ENCODE peak calls at places on chromosomes 2 and 18, in five cellular contexts. One of them, this sample, is unnamed.
A peak's percentile ranks its signal among the peaks of the same experiment; 100 is the strongest.

GRCh38 chr2:10584843-10585475 is 104.8 kb downstream of the NOL10 start:
- DNase-seq in CD8-positive, alpha-beta memory T cell: no peak
- DNase-seq in K562: no peak
- DNase-seq in cardiac fibroblast: peak; percentile 63
- DNase-seq in left ventricle myocardium inferior: no peak
- DNase-seq in this sample: no peak

GRCh38 chr2:20103514-20103913 is 52.1 kb upstream of the LAPTM4A start:
- DNase-seq in left ventricle myocardium inferior: no peak
- DNase-seq in K562: no peak
- DNase-seq in cardiac fibroblast: peak; percentile 50
- DNase-seq in CD8-positive, alpha-beta memory T cell: no peak
- DNase-seq in this sample: no peak

GRCh38 chr2:166333809-166334208 is 41.9 kb downstream of the SCN9A start:
- DNase-seq in left ventricle myocardium inferior: no peak
- DNase-seq in cardiac fibroblast: peak; percentile 51
- DNase-seq in CD8-positive, alpha-beta memory T cell: no peak
- DNase-seq in K562: no peak
- DNase-seq in this sample: no peak

GRCh38 chr18:48838166-48838775 is 112.5 kb downstream of the SMAD7 start:
- DNase-seq in left ventricle myocardium inferior: no peak
- DNase-seq in K562: no peak
- DNase-seq in cardiac fibroblast: no peak
- DNase-seq in CD8-positive, alpha-beta memory T cell: no peak
- DNase-seq in this sample: no peak

GRCh38 chr2:220850116-220850515 is 722.0 kb downstream of the EPHA4 start:
- DNase-seq in CD8-positive, alpha-beta memory T cell: no peak
- DNase-seq in cardiac fibroblast: no peak
- DNase-seq in K562: no peak
- DNase-seq in left ventricle myocardium inferior: no peak
- DNase-seq in this sample: no peak

GRCh38 chr2:23617167-23617787 is 232.3 kb downstream of the KLHL29 start:
- DNase-seq in cardiac fibroblast: peak; percentile 52
- DNase-seq in left ventricle myocardium inferior: peak; percentile 51
- DNase-seq in CD8-positive, alpha-beta memory T cell: no peak
- DNase-seq in K562: peak; percentile 42
- DNase-seq in this sample: no peak

GRCh38 chr2:103484906-103485305 is 723.1 kb downstream of the TMEM182 start:
- DNase-seq in K562: no peak
- DNase-seq in cardiac fibroblast: no peak
- DNase-seq in CD8-positive, alpha-beta memory T cell: no peak
- DNase-seq in left ventricle myocardium inferior: no peak
- DNase-seq in this sample: no peak

GRCh38 chr2:18742382-18742781 is 153.0 kb upstream of the NT5C1B start:
- DNase-seq in cardiac fibroblast: no peak
- DNase-seq in left ventricle myocardium inferior: peak; percentile 34
- DNase-seq in CD8-positive, alpha-beta memory T cell: no peak
- DNase-seq in K562: no peak
- DNase-seq in this sample: no peak

GRCh38 chr18:9862686-9863085 is 23.1 kb upstream of the TXNDC2 start:
- DNase-seq in CD8-positive, alpha-beta memory T cell: no peak
- DNase-seq in K562: no peak
- DNase-seq in cardiac fibroblast: no peak
- DNase-seq in left ventricle myocardium inferior: no peak
- DNase-seq in this sample: no peak

GRCh38 chr2:75238670-75239330 is 39.5 kb upstream of the TACR1 start:
- DNase-seq in K562: no peak
- DNase-seq in cardiac fibroblast: peak; percentile 93
- DNase-seq in CD8-positive, alpha-beta memory T cell: no peak
- DNase-seq in left ventricle myocardium inferior: no peak
- DNase-seq in this sample: no peak

DNA sequence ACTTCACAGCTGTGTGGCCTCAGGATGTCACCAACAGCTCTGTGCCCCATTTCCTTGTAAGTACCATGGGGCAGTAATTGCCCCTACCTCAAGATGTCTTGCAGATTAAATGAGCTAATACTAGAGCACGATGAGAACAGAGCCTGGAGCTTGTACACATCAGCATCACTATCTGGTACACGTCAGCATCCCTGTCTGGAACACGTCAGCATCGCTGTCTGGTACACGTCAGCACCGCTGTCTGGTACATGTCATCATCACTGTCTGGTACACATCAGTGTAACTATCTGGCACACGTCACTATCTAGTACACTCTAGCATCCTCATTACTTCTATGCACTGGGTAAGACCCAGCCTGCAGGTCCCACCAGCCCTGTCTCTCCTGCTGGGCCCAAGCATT is 37.2 kb downstream of the AQP12A start:
- DNase-seq in left ventricle myocardium inferior: no peak
- DNase-seq in CD8-positive, alpha-beta memory T cell: no peak
- DNase-seq in cardiac fibroblast: peak; percentile 63
- DNase-seq in K562: no peak
- DNase-seq in this sample: no peak
- H3K4me3 ChIP-seq in left ventricle myocardium inferior: no peak overlapping the region
- H3K4me3 ChIP-seq in CD8-positive, alpha-beta memory T cell: no peak overlapping the region
- H3K4me3 ChIP-seq in cardiac fibroblast: no peak overlapping the region
- H3K4me3 ChIP-seq in K562: no peak overlapping the region
- H3K4me3 ChIP-seq in this sample: no peak overlapping the region

GRCh38 chr2:218033590-218034496 is 31.0 kb upstream of the TNS1 start:
- DNase-seq in CD8-positive, alpha-beta memory T cell: no peak
- DNase-seq in left ventricle myocardium inferior: no peak
- DNase-seq in cardiac fibroblast: no peak
- DNase-seq in K562: no peak
- DNase-seq in this sample: peak; percentile 9

GRCh38 chr2:218036371-218036770 is 32.7 kb upstream of the RUFY4 start:
- DNase-seq in cardiac fibroblast: no peak
- DNase-seq in CD8-positive, alpha-beta memory T cell: no peak
- DNase-seq in left ventricle myocardium inferior: no peak
- DNase-seq in K562: no peak
- DNase-seq in this sample: no peak

GRCh38 chr2:218033208-218033589 is 30.4 kb upstream of the TNS1 start:
- DNase-seq in cardiac fibroblast: no peak
- DNase-seq in left ventricle myocardium inferior: no peak
- DNase-seq in CD8-positive, alpha-beta memory T cell: no peak
- DNase-seq in K562: no peak
- DNase-seq in this sample: no peak

GRCh38 chr2:218032336-218033171 is 29.8 kb upstream of the TNS1 start:
- DNase-seq in K562: no peak
- DNase-seq in cardiac fibroblast: no peak
- DNase-seq in left ventricle myocardium inferior: no peak
- DNase-seq in CD8-positive, alpha-beta memory T cell: no peak
- DNase-seq in this sample: no peak

DNA sequence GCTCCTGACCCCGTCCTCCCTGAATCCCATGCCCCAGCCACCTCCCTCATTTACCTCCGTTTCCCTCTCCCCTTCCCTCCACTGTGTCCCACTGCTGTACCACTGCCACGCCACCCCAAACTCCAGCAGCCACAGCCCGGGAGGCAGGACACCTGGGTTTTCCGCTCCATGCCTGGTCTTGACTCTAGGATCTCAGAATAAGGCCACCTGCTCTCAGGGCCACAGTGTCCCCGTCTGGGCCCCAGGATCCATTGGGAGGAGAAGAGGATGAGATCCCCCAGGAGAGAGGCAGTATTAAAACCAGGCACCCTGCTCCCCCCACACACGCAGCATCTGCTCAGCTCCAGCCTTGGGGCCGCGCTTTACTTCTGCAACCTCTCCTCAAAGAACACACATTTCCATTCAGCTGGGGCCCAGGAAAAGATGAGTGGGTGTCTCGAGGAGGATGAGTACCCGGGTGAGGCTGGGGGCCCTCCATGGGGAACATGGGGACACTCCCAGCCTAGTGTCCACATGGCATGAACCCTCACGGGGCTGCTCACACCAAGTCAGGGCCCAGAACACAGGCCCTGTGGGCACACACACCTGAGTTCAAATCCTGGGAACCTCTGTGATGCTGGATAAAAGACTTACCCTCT is 32.8 kb upstream of the TNS1 start:
- DNase-seq in K562: no peak
- DNase-seq in cardiac fibroblast: no peak
- DNase-seq in CD8-positive, alpha-beta memory T cell: no peak
- DNase-seq in left ventricle myocardium inferior: no peak
- DNase-seq in this sample: no peak
- H3K4me3 ChIP-seq in K562: no peak overlapping the region
- H3K4me3 ChIP-seq in cardiac fibroblast: no peak overlapping the region
- H3K4me3 ChIP-seq in CD8-positive, alpha-beta memory T cell: no peak overlapping the region
- H3K4me3 ChIP-seq in left ventricle myocardium inferior: peak overlapping the region; percentile 50
- H3K4me3 ChIP-seq in this sample: no peak overlapping the region

GRCh38 chr2:102103284-102103683 is 39.3 kb upstream of the IL1R1 start:
- DNase-seq in CD8-positive, alpha-beta memory T cell: no peak
- DNase-seq in cardiac fibroblast: no peak
- DNase-seq in K562: no peak
- DNase-seq in left ventricle myocardium inferior: no peak
- DNase-seq in this sample: no peak

GRCh38 chr2:102101097-102101843 is 41.3 kb upstream of the IL1R1 start:
- DNase-seq in K562: no peak
- DNase-seq in CD8-positive, alpha-beta memory T cell: no peak
- DNase-seq in left ventricle myocardium inferior: no peak
- DNase-seq in cardiac fibroblast: no peak
- DNase-seq in this sample: no peak

GRCh38 chr2:102106133-102106556 is 36.4 kb upstream of the IL1R1 start:
- DNase-seq in K562: no peak
- DNase-seq in CD8-positive, alpha-beta memory T cell: no peak
- DNase-seq in left ventricle myocardium inferior: no peak
- DNase-seq in cardiac fibroblast: peak; percentile 88
- DNase-seq in this sample: no peak

GRCh38 chr2:102101844-102102635 is 40.5 kb upstream of the IL1R1 start:
- DNase-seq in cardiac fibroblast: no peak
- DNase-seq in CD8-positive, alpha-beta memory T cell: no peak
- DNase-seq in K562: no peak
- DNase-seq in left ventricle myocardium inferior: no peak
- DNase-seq in this sample: no peak

GRCh38 chr2:102103992-102104871 is 38.3 kb upstream of the IL1R1 start:
- DNase-seq in K562: no peak
- DNase-seq in cardiac fibroblast: peak; percentile 97
- DNase-seq in left ventricle myocardium inferior: peak; percentile 62
- DNase-seq in CD8-positive, alpha-beta memory T cell: peak; percentile 20
- DNase-seq in this sample: no peak
- H3K4me3 ChIP-seq in K562: no peak overlapping the region
- H3K4me3 ChIP-seq in cardiac fibroblast: peak overlapping the region; percentile 59
- H3K4me3 ChIP-seq in left ventricle myocardium inferior: peak overlapping the region; percentile 59
- H3K4me3 ChIP-seq in CD8-positive, alpha-beta memory T cell: peak overlapping the region; percentile 37
- H3K4me3 ChIP-seq in this sample: peak overlapping the region; percentile 3

GRCh38 chr18:22167471-22168151 is 1.8 kb upstream of the GATA6 start:
- DNase-seq in CD8-positive, alpha-beta memory T cell: no peak
- DNase-seq in left ventricle myocardium inferior: peak; percentile 32
- DNase-seq in cardiac fibroblast: peak; percentile 68
- DNase-seq in K562: no peak
- DNase-seq in this sample: no peak
- H3K4me3 ChIP-seq in CD8-positive, alpha-beta memory T cell: no peak overlapping the region
- H3K4me3 ChIP-seq in left ventricle myocardium inferior: peak overlapping the region; percentile 99
- H3K4me3 ChIP-seq in cardiac fibroblast: peak overlapping the region; percentile 89
- H3K4me3 ChIP-seq in K562: no peak overlapping the region
- H3K4me3 ChIP-seq in this sample: no peak overlapping the region

GRCh38 chr2:5932556-5933469 is 240.6 kb downstream of the SOX11 start:
- DNase-seq in left ventricle myocardium inferior: peak; percentile 62
- DNase-seq in CD8-positive, alpha-beta memory T cell: no peak
- DNase-seq in K562: no peak
- DNase-seq in cardiac fibroblast: no peak
- DNase-seq in this sample: no peak
- H3K4me3 ChIP-seq in left ventricle myocardium inferior: peak overlapping the region; percentile 59
- H3K4me3 ChIP-seq in CD8-positive, alpha-beta memory T cell: no peak overlapping the region
- H3K4me3 ChIP-seq in K562: no peak overlapping the region
- H3K4me3 ChIP-seq in cardiac fibroblast: no peak overlapping the region
- H3K4me3 ChIP-seq in this sample: no peak overlapping the region

DNA sequence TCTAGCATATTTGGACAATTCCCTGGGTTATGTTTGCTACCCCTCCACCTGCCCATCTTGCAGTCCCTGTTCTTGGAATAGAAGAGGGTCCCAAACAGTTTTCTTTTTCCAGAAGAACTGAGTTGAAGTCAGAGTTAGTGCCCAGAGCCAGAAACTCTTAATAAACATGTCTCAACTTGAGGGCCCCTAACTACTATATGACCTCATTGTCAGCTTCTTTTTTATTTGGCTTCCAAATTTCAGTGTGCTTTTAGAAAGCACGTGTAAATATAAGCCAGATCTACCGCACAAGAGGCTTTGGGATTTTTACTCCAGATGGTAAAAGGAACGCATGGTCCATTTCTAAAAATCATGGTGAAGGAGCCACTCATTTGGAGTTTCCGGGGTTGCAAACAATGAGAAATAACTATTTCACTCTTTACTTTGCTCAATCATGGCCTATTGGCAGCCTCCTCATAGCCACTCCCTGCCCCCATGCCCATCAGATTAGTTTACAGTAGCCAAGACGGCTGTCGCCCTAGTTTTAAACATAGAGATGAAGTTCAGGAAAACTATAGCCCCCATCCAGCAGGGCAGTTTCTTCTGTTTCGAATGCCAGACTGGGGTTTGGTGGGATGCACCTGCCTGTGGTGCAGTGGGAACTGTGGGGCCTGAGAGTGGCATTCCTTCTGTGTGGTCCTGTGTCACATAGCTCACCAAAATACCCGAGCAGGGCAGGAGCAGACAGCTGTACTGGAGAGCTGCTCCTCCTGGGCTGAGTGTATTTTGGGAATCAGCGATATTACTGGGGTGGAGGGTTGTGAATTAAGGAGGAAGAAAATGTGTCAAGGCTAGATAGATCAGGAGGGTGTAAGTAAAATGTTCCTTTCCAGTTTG is 1.7 kb downstream of the MAPRE3 start:
- DNase-seq in CD8-positive, alpha-beta memory T cell: no peak
- DNase-seq in K562: peak; percentile 37
- DNase-seq in left ventricle myocardium inferior: no peak
- DNase-seq in cardiac fibroblast: no peak
- DNase-seq in this sample: no peak
- H3K4me3 ChIP-seq in CD8-positive, alpha-beta memory T cell: no peak overlapping the region
- H3K4me3 ChIP-seq in K562: peak overlapping the region; percentile 72
- H3K4me3 ChIP-seq in left ventricle myocardium inferior: peak overlapping the region; percentile 96
- H3K4me3 ChIP-seq in cardiac fibroblast: no peak overlapping the region
- H3K4me3 ChIP-seq in this sample: no peak overlapping the region

This sample was measured in CD4-positive, alpha-beta memory T cell.